ENCODE peak calls at places on chromosomes 12 and 14, in ten cellular contexts. C is GM19239; N is H7; S is SW480; P is ELR; E is NCI-H1105; R is CD4-positive, alpha-beta T cell; L is IMR-90; X is RCC 7860; A is NAMALWA. Q is an unnamed sample.

GRCh38 chr12:26748741-26749431 is 84.1 kb downstream of the ITPR2 start:
- DNase-seq in E (no peak), N (no peak), P (peak), S (no peak), A (no peak), L (peak), X (no peak), C (no peak), R (no peak), Q (no peak)

GRCh38 chr12:44076892-44077291 is 241.0 kb downstream of the TMEM117 start:
- DNase-seq in E (no peak), C (no peak), A (peak), X (no peak), N (no peak), R (no peak), L (no peak), S (no peak), P (no peak), Q (no peak)

GRCh38 chr14:62143235-62143634 is 381.0 kb downstream of the SNAPC1 start:
- DNase-seq in L (peak), C (no peak), E (no peak), A (no peak), X (no peak), R (no peak), N (no peak), P (peak), S (no peak), Q (no peak)

GRCh38 chr12:12534975-12535374 is 27.7 kb downstream of the DUSP16 start:
- DNase-seq in C (no peak), S (no peak), N (no peak), P (no peak), X (no peak), E (peak), A (no peak), L (no peak), R (no peak), Q (no peak)

GRCh38 chr14:36052681-36053080 is 123.8 kb downstream of the PTCSC3 start:
- DNase-seq in L (no peak), R (no peak), S (no peak), N (no peak), C (no peak), E (no peak), X (no peak), P (no peak), A (no peak), Q (no peak)

GRCh38 chr12:117525766-117526165 is 164.3 kb upstream of the NOS1 start:
- DNase-seq in S (no peak), P (no peak), R (no peak), L (no peak), E (no peak), X (no peak), C (no peak), N (no peak), A (no peak), Q (no peak)

GRCh38 chr12:124852329-124852831 is 11.3 kb downstream of the SCARB1 start:
- DNase-seq in C (no peak), X (no peak), R (no peak), E (no peak), L (no peak), S (no peak), A (no peak), N (no peak), P (no peak), Q (no peak)

GRCh38 chr12:107429006-107429698 is 256.4 kb upstream of the PWP1 start:
- DNase-seq in A (no peak), E (peak), C (no peak), R (no peak), X (no peak), P (no peak), L (no peak), S (no peak), N (no peak), Q (no peak)

GRCh38 chr12:75816892-75817291 is 214.7 kb downstream of the PHLDA1 start:
- DNase-seq in R (no peak), C (no peak), L (peak), S (peak), X (peak), E (peak), P (peak), A (peak), N (no peak), Q (peak)

GRCh38 chr12:54027442-54027786 is 826 bp upstream of the HOXC6 start:
- DNase-seq in L (no peak), P (no peak), R (no peak), A (no peak), C (no peak), E (no peak), N (no peak), S (no peak), X (no peak), Q (no peak)

GRCh38 chr14:74476107-74476506 is 17.0 kb downstream of the NPC2 start:
- DNase-seq in R (no peak), E (no peak), C (no peak), S (no peak), X (no peak), P (no peak), N (no peak), L (no peak), A (no peak), Q (no peak)

GRCh38 chr12:131867891-131868675 is 26.3 kb upstream of the ULK1 start:
- DNase-seq in L (no peak), E (no peak), R (no peak), A (no peak), N (peak), S (no peak), X (peak), P (no peak), C (no peak), Q (no peak)

GRCh38 chr12:49332891-49333371 is 4.1 kb downstream of the C1QL4 start:
- DNase-seq in X (no peak), N (peak), C (no peak), S (no peak), L (no peak), A (no peak), P (no peak), R (no peak), E (no peak), Q (no peak)